ENCODE peak calls at places on chromosomes 5 and 9, in eight cellular contexts. O is upper lobe of left lung, R is K562, M is SK-N-MC, X is Panc1, P is HCT116, B is sigmoid colon, T is SK-N-SH. J is an unnamed sample.

GRCh38 chr9:97556721-97557605 is 55.5 kb downstream of the TMOD1 start:
- DNase-seq in O (no peak), R (no peak), M (no peak), X (no peak), P (no peak), B (peak), T (no peak), J (no peak)

GRCh38 chr9:21506910-21507795 is 25.0 kb upstream of the IFNE start:
- DNase-seq in O (no peak), R (no peak), M (peak), X (no peak), P (no peak), B (no peak), T (no peak), J (peak)

GRCh38 chr9:130933114-130934046 is 5.7 kb downstream of the FIBCD1 start:
- DNase-seq in O (no peak), R (peak), M (no peak), X (no peak), P (no peak), B (no peak), T (no peak), J (no peak)

GRCh38 chr5:153883829-153884228 is 154.9 kb downstream of the FAM114A2 start:
- DNase-seq in O (no peak), R (no peak), M (no peak), X (no peak), P (no peak), B (no peak), T (no peak), J (no peak)

GRCh38 chr5:149030392-149030791 is 32.5 kb downstream of the SH3TC2 start:
- DNase-seq in O (no peak), R (no peak), M (no peak), X (no peak), P (no peak), B (no peak), T (no peak), J (no peak)

GRCh38 chr5:171450423-171451246 is 31.2 kb downstream of the FGF18 start:
- DNase-seq in O (peak), R (peak), M (no peak), X (no peak), P (no peak), B (peak), T (no peak), J (peak)

GRCh38 chr5:101897914-101898313 is 398.2 kb downstream of the SLCO4C1 start:
- DNase-seq in O (no peak), R (no peak), M (no peak), X (peak), P (no peak), B (no peak), T (peak), J (no peak)

GRCh38 chr9:29208670-29209069 is 1635.4 kb upstream of the C9orf72 start:
- DNase-seq in O (no peak), R (no peak), M (peak), X (no peak), P (no peak), B (no peak), T (no peak), J (no peak)

GRCh38 chr9:129312731-129313130 is 134.7 kb upstream of the IER5L start:
- DNase-seq in O (no peak), R (no peak), M (no peak), X (no peak), P (no peak), B (peak), T (no peak), J (no peak)

GRCh38 chr9:134290603-134291451 is 35.4 kb upstream of the RXRA start:
- DNase-seq in O (no peak), R (no peak), M (no peak), X (no peak), P (no peak), B (no peak), T (no peak), J (no peak)

GRCh38 chr5:175879743-175880142 is 8.4 kb downstream of the CPLX2 start:
- DNase-seq in O (no peak), R (no peak), M (no peak), X (no peak), P (no peak), B (no peak), T (no peak), J (no peak)

GRCh38 chr5:175885813-175886212 is 14.4 kb downstream of the CPLX2 start:
- DNase-seq in O (no peak), R (no peak), M (no peak), X (no peak), P (no peak), B (no peak), T (no peak), J (no peak)

GRCh38 chr5:83363111-83363510 is 108.4 kb upstream of the VCAN start:
- DNase-seq in O (no peak), R (no peak), M (no peak), X (no peak), P (no peak), B (no peak), T (no peak), J (no peak)

DNA sequence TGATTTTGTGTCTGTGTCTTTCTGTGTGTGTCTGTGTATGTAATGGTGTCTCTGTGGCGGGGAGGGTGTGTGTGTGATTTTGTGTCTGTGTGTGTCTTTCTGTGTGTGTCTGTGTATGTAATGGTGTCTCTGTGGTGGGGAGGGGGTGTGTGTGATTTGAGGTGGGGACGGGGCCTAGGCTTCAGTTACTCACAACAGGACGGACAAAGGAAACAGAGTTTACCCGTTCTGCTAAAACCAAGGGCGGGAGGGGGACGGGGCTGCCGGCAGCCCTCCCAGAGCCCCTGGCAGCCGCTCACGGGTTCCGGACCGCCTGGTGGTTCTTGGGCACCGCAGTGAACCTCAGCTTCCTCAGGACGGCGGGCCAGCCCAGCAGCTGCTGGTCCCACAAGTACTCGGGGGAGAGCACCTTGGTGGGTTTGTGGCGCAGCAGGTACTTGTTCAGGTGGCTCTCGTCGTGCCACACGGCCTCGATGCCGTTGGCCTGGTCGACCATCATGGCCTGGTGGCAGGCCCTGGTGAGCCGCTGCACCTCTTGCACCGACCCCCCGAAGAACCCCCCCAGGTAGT is 19.5 kb downstream of the ABO start:
- DNase-seq in O (peak), R (no peak), M (no peak), X (no peak), P (no peak), B (no peak), T (no peak), J (no peak)
- TF ChIP-seq POLR2AphosphoS5 in O (no peak), R (no peak), M (no peak), X (no peak), P (no peak), B (no peak), T (no peak), J (no peak)

GRCh38 chr9:69035438-69036316 is at the start of gene FXN:
- DNase-seq in O (peak), R (peak), M (no peak), X (peak), P (peak), B (peak), T (peak), J (peak)
- TF ChIP-seq POLR2AphosphoS5 in O (no peak), R (peak), M (peak), X (peak), P (peak), B (peak), T (peak), J (peak)

DNA sequence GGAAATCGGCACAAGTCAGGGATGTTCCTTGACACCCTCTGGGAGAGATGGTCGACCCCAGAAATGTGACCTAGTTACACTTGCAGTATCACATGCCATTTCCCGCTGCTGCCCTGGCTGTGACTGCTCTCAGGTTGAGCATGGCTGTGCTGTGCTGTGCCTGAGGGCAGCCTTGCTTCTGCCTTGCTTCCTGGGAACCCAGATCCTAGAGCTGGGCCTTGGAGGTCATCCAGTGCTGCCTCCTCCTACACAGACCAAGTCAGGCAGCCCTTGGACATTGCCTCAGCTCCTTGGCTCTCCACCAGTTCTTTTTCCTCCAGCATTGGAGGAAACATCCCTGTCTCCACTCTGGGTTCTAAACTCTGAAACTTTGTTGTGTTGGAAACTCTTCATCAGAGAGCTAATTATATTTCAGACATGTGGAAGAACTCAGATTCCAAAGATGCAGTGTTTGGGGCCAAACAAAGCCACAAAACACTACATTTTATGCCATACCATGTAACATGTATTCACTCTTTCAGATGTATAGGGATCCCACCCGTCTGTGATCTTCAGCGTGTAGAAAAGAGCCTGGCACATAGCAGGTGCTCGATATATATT is 6.1 kb downstream of the MAMDC2 start:
- DNase-seq in O (no peak), R (no peak), M (no peak), X (no peak), P (no peak), B (peak), T (no peak), J (no peak)
- TF ChIP-seq POLR2AphosphoS5 in O (peak), R (no peak), M (no peak), X (no peak), P (no peak), B (peak), T (no peak), J (no peak)

DNA sequence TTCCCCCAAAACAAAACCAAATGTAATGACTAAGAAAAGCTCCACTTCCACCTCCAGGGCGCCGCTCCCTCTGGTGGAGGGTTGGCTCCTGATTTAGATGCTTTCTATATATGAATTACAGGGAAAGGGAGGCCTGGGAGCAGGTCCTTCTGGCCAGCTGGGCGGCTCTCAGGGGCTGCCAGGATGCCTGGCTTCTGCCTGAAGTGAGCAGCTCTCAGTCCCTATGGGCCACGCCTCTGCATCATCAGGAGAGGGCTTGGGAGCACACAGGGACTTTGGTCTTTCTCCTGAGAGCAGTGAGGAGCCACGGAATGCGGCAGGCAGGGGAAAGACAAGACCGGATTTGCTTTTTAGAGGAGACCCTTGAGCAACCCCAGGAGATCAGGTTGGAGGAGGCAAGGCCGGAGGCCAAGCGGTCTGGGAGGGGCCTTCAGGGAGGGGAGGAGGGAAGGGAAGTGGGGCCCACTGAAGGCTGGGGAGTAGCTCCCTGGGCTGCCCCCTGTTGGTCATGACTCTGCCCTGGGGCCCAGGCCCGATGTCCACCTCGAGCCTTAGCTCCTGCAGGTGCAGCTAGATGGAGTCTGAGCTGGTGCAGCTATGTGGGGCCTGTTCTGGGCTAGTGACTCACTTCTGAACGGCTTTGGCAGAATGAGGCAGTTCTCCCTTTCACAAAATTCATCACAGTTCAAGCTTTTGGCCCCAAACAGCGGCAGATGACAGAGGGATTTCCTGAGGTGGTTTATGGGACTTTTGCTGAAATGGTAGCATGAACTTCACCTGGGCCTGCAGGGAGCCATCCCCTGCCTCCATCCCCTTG is 11.3 kb upstream of the GRHPR start:
- DNase-seq in O (no peak), R (peak), M (no peak), X (no peak), P (no peak), B (no peak), T (no peak), J (no peak)
- TF ChIP-seq POLR2AphosphoS5 in O (no peak), R (no peak), M (no peak), X (no peak), P (no peak), B (no peak), T (no peak), J (no peak)

GRCh38 chr9:76800901-76801300 is 36.7 kb downstream of the PCA3 start:
- DNase-seq in O (no peak), R (no peak), M (no peak), X (no peak), P (no peak), B (no peak), T (no peak), J (no peak)

GRCh38 chr9:76798527-76798926 is 34.3 kb downstream of the PCA3 start:
- DNase-seq in O (no peak), R (no peak), M (no peak), X (no peak), P (no peak), B (no peak), T (no peak), J (no peak)

GRCh38 chr9:76796296-76796695 is 32.1 kb downstream of the PCA3 start:
- DNase-seq in O (no peak), R (no peak), M (no peak), X (no peak), P (no peak), B (no peak), T (no peak), J (no peak)

GRCh38 chr9:76803083-76803482 is 38.8 kb downstream of the PCA3 start:
- DNase-seq in O (no peak), R (no peak), M (no peak), X (no peak), P (no peak), B (no peak), T (no peak), J (no peak)

DNA sequence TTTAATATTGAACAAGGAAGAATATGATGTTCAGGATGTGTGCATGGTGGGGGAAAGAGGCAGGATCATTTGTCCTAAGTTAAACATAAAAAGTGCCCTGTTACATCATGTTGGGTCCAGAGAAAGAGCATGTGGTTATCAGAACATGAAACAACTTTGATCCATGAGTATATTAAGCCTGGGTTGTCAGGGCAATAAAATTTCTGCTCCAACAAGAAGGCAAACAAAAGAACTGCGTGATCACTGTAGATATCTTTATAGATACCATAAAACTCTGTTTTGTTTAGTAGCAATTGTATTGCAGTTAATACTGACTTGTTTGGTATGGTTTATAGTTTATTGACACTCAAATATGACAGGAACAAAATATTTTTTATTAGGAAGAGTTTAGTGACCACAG is 35.2 kb downstream of the PCA3 start:
- DNase-seq in O (no peak), R (no peak), M (no peak), X (no peak), P (no peak), B (no peak), T (no peak), J (no peak)
- TF ChIP-seq POLR2AphosphoS5 in O (no peak), R (no peak), M (no peak), X (no peak), P (no peak), B (no peak), T (no peak), J (no peak)

GRCh38 chr9:37978983-37979382 is 75.1 kb upstream of the SLC25A51 start:
- DNase-seq in O (no peak), R (no peak), M (no peak), X (no peak), P (no peak), B (no peak), T (peak), J (no peak)

GRCh38 chr9:37974506-37975173 is 70.7 kb upstream of the SLC25A51 start:
- DNase-seq in O (no peak), R (no peak), M (no peak), X (no peak), P (no peak), B (no peak), T (no peak), J (no peak)

GRCh38 chr9:37975639-37976038 is 71.7 kb upstream of the SLC25A51 start:
- DNase-seq in O (no peak), R (no peak), M (no peak), X (no peak), P (no peak), B (no peak), T (no peak), J (no peak)

GRCh38 chr9:37977851-37978250 is 73.9 kb upstream of the SLC25A51 start:
- DNase-seq in O (no peak), R (no peak), M (no peak), X (no peak), P (no peak), B (no peak), T (peak), J (no peak)

DNA sequence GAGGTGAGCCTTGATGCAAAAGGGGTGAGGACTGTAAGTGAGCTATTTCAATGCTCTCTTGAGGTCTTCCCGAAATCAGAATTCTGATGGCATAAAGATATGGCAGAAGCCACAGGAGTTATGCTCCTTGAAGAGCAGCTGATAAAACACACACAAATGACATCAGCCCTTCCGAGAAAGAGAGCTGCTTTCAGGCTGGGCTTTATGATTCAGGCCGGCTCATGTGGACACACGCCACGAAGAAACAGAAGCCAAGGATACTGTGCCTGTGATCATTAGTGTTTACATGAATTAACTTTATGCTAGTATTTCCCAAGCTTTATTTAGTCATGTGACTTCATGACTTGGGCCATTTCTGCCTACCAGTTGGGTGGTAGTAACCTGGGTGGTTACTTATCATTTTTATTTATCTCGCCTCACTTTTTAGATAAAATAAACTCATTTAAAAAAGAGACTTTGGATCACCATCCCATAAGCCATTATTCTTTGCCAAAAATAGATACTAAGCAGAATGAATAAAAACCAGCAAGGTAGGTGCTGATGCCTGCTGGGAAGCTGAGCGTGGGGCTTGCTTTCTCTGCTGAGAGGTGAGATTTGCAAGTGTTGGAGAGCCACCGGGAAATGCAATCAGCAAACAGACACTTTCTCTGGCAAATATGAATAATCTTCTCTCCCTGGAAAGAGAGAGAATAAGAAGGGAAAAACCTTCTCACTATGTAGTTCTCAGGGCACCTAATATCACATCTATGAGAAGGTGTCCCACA is 73.0 kb upstream of the SLC25A51 start:
- DNase-seq in O (no peak), R (no peak), M (no peak), X (no peak), P (no peak), B (peak), T (no peak), J (no peak)
- TF ChIP-seq POLR2AphosphoS5 in O (no peak), R (no peak), M (no peak), X (no peak), P (no peak), B (no peak), T (no peak), J (no peak)

DNA sequence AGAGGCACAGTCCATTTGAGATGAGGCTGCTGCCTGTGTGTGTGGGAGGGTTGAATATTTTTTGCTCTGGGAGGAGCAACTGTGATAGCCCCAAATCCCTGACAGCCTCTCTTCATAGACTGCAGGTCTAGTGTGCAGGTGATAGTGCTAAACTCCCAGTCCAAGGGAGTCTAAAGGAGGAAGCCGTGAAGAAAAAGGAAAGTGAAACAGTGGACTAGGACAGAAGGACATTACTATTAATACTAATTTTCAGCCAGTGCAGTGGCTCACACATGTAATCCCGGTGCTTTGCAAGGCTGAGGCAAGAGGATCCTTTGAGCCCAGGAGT is 295.0 kb downstream of the PDE4D start:
- DNase-seq in O (no peak), R (no peak), M (no peak), X (no peak), P (no peak), B (no peak), T (no peak), J (peak)
- TF ChIP-seq POLR2AphosphoS5 in O (no peak), R (no peak), M (no peak), X (no peak), P (no peak), B (no peak), T (no peak), J (no peak)

DNA sequence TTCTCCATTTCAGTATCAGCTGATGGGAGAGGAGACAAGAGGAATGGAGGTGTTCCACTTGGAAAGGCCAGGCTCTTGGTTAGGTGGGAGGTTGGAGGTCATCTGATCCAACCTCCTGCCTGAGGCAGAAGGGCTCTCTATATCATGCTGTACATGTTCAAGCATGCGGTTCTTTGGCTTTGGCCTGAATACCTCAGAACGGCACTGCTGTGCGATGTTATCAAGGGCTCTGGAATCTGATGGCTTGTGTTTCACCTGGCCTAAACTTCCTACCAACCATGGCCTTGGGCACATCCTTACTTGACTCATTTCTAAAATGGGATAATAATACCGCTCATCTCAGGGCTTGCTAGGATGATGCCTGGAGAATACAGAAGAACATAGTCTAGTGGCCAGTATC is 90.1 kb upstream of the FAM169A start:
- DNase-seq in O (no peak), R (no peak), M (no peak), X (no peak), P (no peak), B (no peak), T (no peak), J (no peak)
- TF ChIP-seq POLR2AphosphoS5 in O (no peak), R (no peak), M (no peak), X (no peak), P (no peak), B (no peak), T (no peak), J (no peak)

J was measured in endothelial cell of umbilical vein.